ENCODE peak calls at places on chromosomes 4 and X, in ten cellular contexts. B is breast epithelium, J is stomach, V is suprapubic skin, O is transverse colon, T is GM12878, K is SK-N-SH, D is endothelial cell of umbilical vein, I is GM23338, F is prostate gland. N is an unnamed sample.
A peak's percentile ranks its signal among the peaks of the same experiment; 100 is the strongest.

GRCh38 chr4:153912296-153912695 is 123.4 kb upstream of the SFRP2 start:
- DNase-seq in F (no peak), J (no peak), T (no peak), D (no peak), B (no peak), V (no peak), I (no peak), O (no peak), K (no peak), N (no peak)

GRCh38 chrX:132748268-132748667 is 210.2 kb downstream of the HS6ST2 start:
- DNase-seq in J (no peak), T (no peak), F (no peak), D (no peak), O (no peak), K (no peak), V (no peak), B (no peak), I (no peak), N (no peak)

GRCh38 chrX:120334603-120335002 is 23.3 kb upstream of the TMEM255A start:
- DNase-seq in F (no peak), J (no peak), T (no peak), V (no peak), D (no peak), I (no peak), K (no peak), B (no peak), O (no peak), N (no peak)

GRCh38 chrX:63918611-63919010 is 133.6 kb upstream of the ARHGEF9 start:
- DNase-seq in B (no peak), K (no peak), J (no peak), D (no peak), I (peak; percentile 54), F (no peak), V (no peak), O (no peak), T (no peak), N (no peak)

GRCh38 chr4:121164291-121164690 is at the start of gene TNIP3:
- DNase-seq in B (no peak), D (peak; percentile 79), V (no peak), T (no peak), O (peak; percentile 18), F (no peak), I (no peak), K (no peak), J (no peak), N (no peak)

GRCh38 chrX:132758778-132759177 is 199.7 kb downstream of the HS6ST2 start:
- DNase-seq in F (no peak), J (no peak), O (no peak), T (no peak), K (no peak), B (no peak), V (no peak), I (peak; percentile 67), D (no peak), N (no peak)

GRCh38 chr4:94766856-94767255 is 9.1 kb downstream of the BMPR1B start:
- DNase-seq in V (no peak), B (no peak), K (no peak), F (no peak), D (no peak), J (no peak), T (no peak), I (no peak), O (no peak), N (no peak)

GRCh38 chr4:48913346-48913745 is 6.8 kb upstream of the OCIAD2 start:
- DNase-seq in D (peak; percentile 92), V (no peak), F (no peak), J (no peak), I (no peak), B (no peak), O (no peak), K (no peak), T (no peak), N (no peak)

GRCh38 chr4:185255868-185256267 is 46.5 kb downstream of the SNX25 start:
- DNase-seq in K (no peak), O (no peak), D (no peak), T (no peak), J (no peak), F (no peak), I (no peak), V (no peak), B (no peak), N (no peak)

GRCh38 chr4:130646886-130647285 is 1550.9 kb downstream of the C4orf33 start:
- DNase-seq in J (no peak), F (no peak), I (no peak), T (no peak), B (no peak), D (no peak), O (no peak), K (no peak), V (no peak), N (no peak)

GRCh38 chr4:153153339-153153851 is 50.8 kb upstream of the TRIM2 start:
- DNase-seq in B (peak; percentile 28), V (peak; percentile 81), T (no peak), O (peak; percentile 72), F (peak; percentile 17), D (peak; percentile 27), J (peak; percentile 50), I (peak; percentile 82), K (peak; percentile 87), N (no peak)

GRCh38 chr4:74682567-74683359 is 111.6 kb downstream of the BTC start:
- DNase-seq in D (peak; percentile 61), K (no peak), O (no peak), J (peak; percentile 70), T (no peak), F (no peak), V (no peak), I (peak; percentile 31), B (no peak), N (no peak)

GRCh38 chrX:66638591-66639500 is at the start of gene EDA2R:
- DNase-seq in B (peak; percentile 29), K (peak; percentile 66), V (no peak), F (peak; percentile 36), J (no peak), D (peak; percentile 30), I (peak; percentile 80), O (peak; percentile 13), T (peak; percentile 60), N (no peak)

GRCh38 chrX:15269618-15270521 is at the start of gene ASB9:
- DNase-seq in F (peak; percentile 13), T (no peak), I (peak; percentile 5), J (peak; percentile 71), K (peak; percentile 45), O (peak; percentile 47), B (no peak), D (peak; percentile 64), V (peak; percentile 67), N (no peak)

GRCh38 chrX:267771-268261 is 13.4 kb upstream of the PLCXD1 start:
- DNase-seq in V (peak; percentile 73), T (no peak), F (peak; percentile 3), I (peak; percentile 33), J (peak; percentile 23), O (peak; percentile 44), K (no peak), D (no peak), B (peak; percentile 3), N (no peak)

GRCh38 chr4:18012807-18013462 is 8.6 kb downstream of the LCORL start:
- DNase-seq in O (no peak), K (peak; percentile 8), V (no peak), B (no peak), J (no peak), I (no peak), T (no peak), F (no peak), D (no peak), N (no peak)

GRCh38 chrX:118495958-118496762 is 545 bp downstream of the DOCK11 start:
- DNase-seq in O (peak; percentile 62), I (peak; percentile 42), V (no peak), T (no peak), D (peak; percentile 1), K (peak; percentile 59), F (peak; percentile 10), B (peak; percentile 22), J (peak; percentile 63), N (peak; percentile 92)
- TF ChIP-seq POLR2AphosphoS5 in O (no peak), I (no peak), V (no peak), T (peak; percentile 62), D (no peak), K (no peak), F (no peak), B (no peak), J (no peak), N (no peak)

GRCh38 chrX:40177489-40177888 is 79.7 kb upstream of the BCOR start:
- DNase-seq in J (no peak), K (no peak), I (no peak), F (no peak), B (no peak), O (no peak), D (no peak), T (no peak), V (no peak), N (no peak)
- H3K4me1 ChIP-seq in J (peaks cover 18% of the 10 kb centered on the region), K (peaks cover 20% of the 10 kb centered on the region), I (peaks cover 11% of the 10 kb centered on the region), F (no peaks in the 10 kb centered on the region), B (no peaks in the 10 kb centered on the region), O (peaks cover 6% of the 10 kb centered on the region), D (peaks cover 28% of the 10 kb centered on the region), T (peaks cover 6% of the 10 kb centered on the region), V (peaks cover 33% of the 10 kb centered on the region), N (peaks cover 29% of the 10 kb centered on the region)

GRCh38 chrX:106802388-106803275 is at the start of gene TBC1D8B:
- DNase-seq in F (peak; percentile 84), K (peak; percentile 14), I (peak; percentile 85), B (peak; percentile 78), O (peak; percentile 80), T (peak; percentile 50), J (peak; percentile 83), D (peak; percentile 91), V (peak; percentile 78), N (peak; percentile 91)
- H3K27ac ChIP-seq in F (peak within 1 kb of the TSS; percentile 79), K (no peak within 1 kb of the TSS), I (no peak within 1 kb of the TSS), B (peak within 1 kb of the TSS; percentile 69), O (peak within 1 kb of the TSS; percentile 72), T (no peak within 1 kb of the TSS), J (peak within 1 kb of the TSS; percentile 83), D (no peak within 1 kb of the TSS), V (no peak within 1 kb of the TSS), N (peak within 1 kb of the TSS; percentile 21)

GRCh38 chr4:56953680-56954520 is 23.5 kb downstream of the NOA1 start:
- DNase-seq in J (no peak), V (no peak), B (no peak), I (no peak), D (no peak), K (no peak), F (no peak), T (no peak), O (no peak), N (no peak)

GRCh38 chr4:56959064-56959463 is 18.3 kb downstream of the NOA1 start:
- DNase-seq in B (no peak), I (no peak), V (no peak), F (no peak), O (no peak), K (no peak), T (no peak), J (no peak), D (no peak), N (no peak)

GRCh38 chr4:56961107-56961500 is 16.3 kb downstream of the NOA1 start:
- DNase-seq in O (no peak), D (no peak), V (no peak), I (no peak), B (no peak), T (no peak), F (no peak), K (no peak), J (no peak), N (no peak)

DNA sequence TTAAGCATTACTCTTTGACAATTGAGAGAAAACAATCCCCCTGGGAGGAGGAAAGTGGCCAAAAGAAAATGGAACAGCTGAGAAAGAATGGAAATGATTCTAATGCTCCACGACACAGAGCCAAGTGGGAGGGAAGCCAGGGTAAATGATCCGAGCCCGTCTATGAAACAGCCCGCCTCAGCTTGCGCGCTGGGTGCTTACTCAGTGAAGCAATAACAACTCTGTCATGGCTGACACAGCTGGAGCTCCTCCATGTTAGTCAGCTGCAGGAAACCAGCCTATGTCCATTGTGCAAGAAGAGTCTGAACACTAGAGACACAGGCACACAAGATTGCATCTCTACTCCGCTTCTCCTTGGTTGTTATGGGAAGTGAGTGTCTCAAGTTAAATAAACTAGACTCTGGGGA is 19.3 kb downstream of the NOA1 start:
- DNase-seq in K (no peak), V (peak; percentile 92), J (peak; percentile 65), I (no peak), F (peak; percentile 72), T (no peak), B (peak; percentile 49), D (peak; percentile 97), O (peak; percentile 68), N (peak; percentile 95)
- TF ChIP-seq POLR2AphosphoS5 in K (no peak), V (no peak), J (peak; percentile 65), I (no peak), F (peak; percentile 74), T (no peak), B (peak; percentile 32), D (peak; percentile 50), O (peak; percentile 55), N (peak; percentile 77)

N was measured in esophagus muscularis mucosa.